ENCODE peak calls at places on chromosomes 5 and 9, in four cellular contexts. E is NCI-H1092, G is fibroblast of the aortic adventitia, W is endothelial cell. X is an unnamed sample.
A peak's percentile ranks its signal among the peaks of the same experiment; 100 is the strongest.

GRCh38 chr5:175842947-175843793 is 28.2 kb upstream of the CPLX2 start:
- DNase-seq in G (peak; percentile 30), W (no peak), E (no peak), X (peak; percentile 96)

GRCh38 chr9:69655065-69655464 is 17.1 kb downstream of the APBA1 start:
- DNase-seq in E (no peak), G (no peak), W (no peak), X (no peak)

GRCh38 chr9:127341152-127341551 is 55.8 kb upstream of the SLC2A8 start:
- DNase-seq in W (no peak), G (no peak), E (no peak), X (no peak)

GRCh38 chr5:142816577-142816976 is 46.4 kb downstream of the ARHGAP26 start:
- DNase-seq in E (no peak), W (no peak), G (peak; percentile 17), X (peak; percentile 56)

GRCh38 chr5:50745221-50745620 is 78.8 kb downstream of the PARP8 start:
- DNase-seq in G (no peak), E (no peak), W (no peak), X (no peak)

GRCh38 chr9:134367796-134368490 is 41.7 kb downstream of the RXRA start:
- DNase-seq in W (no peak), G (no peak), E (no peak), X (no peak)

GRCh38 chr5:172820046-172820767 is 13.8 kb upstream of the ERGIC1 start:
- DNase-seq in E (no peak), W (no peak), G (peak; percentile 52), X (no peak)

GRCh38 chr9:133949486-133950061 is 42.5 kb downstream of the VAV2 start:
- DNase-seq in W (no peak), E (no peak), G (no peak), X (no peak)

GRCh38 chr9:120925535-120926396 is 830 bp downstream of the TRAF1 start:
- DNase-seq in E (no peak), G (peak; percentile 93), W (no peak), X (peak; percentile 63)

GRCh38 chr5:67196537-67197059 is at the start of gene CD180:
- DNase-seq in W (no peak), E (no peak), G (peak; percentile 59), X (no peak)

GRCh38 chr5:67414712-67415111 is 218.1 kb upstream of the CD180 start:
- DNase-seq in E (no peak), W (no peak), G (peak; percentile 70), X (no peak)

GRCh38 chr9:112078432-112078831 is 96.7 kb downstream of the SUSD1 start:
- DNase-seq in G (no peak), E (no peak), W (no peak), X (no peak)

GRCh38 chr9:96394832-96395496 is 11.5 kb upstream of the SLC35D2 start:
- DNase-seq in W (no peak), G (no peak), E (no peak), X (no peak)

GRCh38 chr5:10607666-10608442 is 44.0 kb downstream of the ANKRD33B start:
- DNase-seq in G (peak; percentile 73), E (no peak), W (no peak), X (peak; percentile 74)

GRCh38 chr5:178241259-178241658 is 8.7 kb upstream of the PHYKPL start:
- DNase-seq in E (no peak), W (no peak), G (no peak), X (no peak)

GRCh38 chr9:79663878-79664277 is 92.1 kb downstream of the TLE4 start:
- DNase-seq in W (no peak), G (no peak), E (no peak), X (peak; percentile 14)

GRCh38 chr9:131483319-131484050 is 19.2 kb upstream of the POMT1 start:
- DNase-seq in G (no peak), E (no peak), W (no peak), X (no peak)

GRCh38 chr5:136810198-136810823 is 445.0 kb upstream of the TRPC7 start:
- DNase-seq in W (no peak), E (no peak), G (peak; percentile 82), X (peak; percentile 58)

GRCh38 chr9:96874947-96875459 is 20.7 kb upstream of the ZNF782 start:
- DNase-seq in W (no peak), G (no peak), E (no peak), X (no peak)

GRCh38 chr5:23457780-23458179 is 49.6 kb upstream of the PRDM9 start:
- DNase-seq in W (no peak), E (no peak), G (no peak), X (no peak)

GRCh38 chr5:147509710-147510651 is at the start of gene DPYSL3:
- DNase-seq in E (peak; percentile 64), W (peak; percentile 74), G (peak; percentile 84), X (peak; percentile 82)

GRCh38 chr5:66653380-66653779 is 57.2 kb downstream of the MAST4 start:
- DNase-seq in G (peak; percentile 74), E (no peak), W (no peak), X (peak; percentile 58)

GRCh38 chr9:14151451-14151850 is 162.5 kb downstream of the NFIB start:
- DNase-seq in E (no peak), W (no peak), G (peak; percentile 39), X (no peak)

GRCh38 chr5:141430332-141431113 is at the start of gene PCDHGA12:
- DNase-seq in E (no peak), W (no peak), G (peak; percentile 97), X (peak; percentile 92)

GRCh38 chr9:101465330-101465915 is 29.8 kb upstream of the ALDOB start:
- DNase-seq in E (peak; percentile 17), W (no peak), G (peak; percentile 82), X (peak; percentile 67)

GRCh38 chr5:59529286-59529685 is 364.2 kb downstream of the PDE4D start:
- DNase-seq in G (no peak), W (no peak), E (no peak), X (no peak)

GRCh38 chr5:151451626-151452520 is 4.5 kb downstream of the SLC36A1 start:
- DNase-seq in W (no peak), E (no peak), G (no peak), X (peak; percentile 50)

GRCh38 chr5:14593326-14594036 is 11.9 kb downstream of the OTULINL start:
- DNase-seq in E (no peak), W (no peak), G (no peak), X (peak; percentile 16)

GRCh38 chr5:81393783-81394718 is at the start of gene ACOT12:
- DNase-seq in G (peak; percentile 16), W (peak; percentile 35), E (peak; percentile 1), X (peak; percentile 51)

GRCh38 chr9:86043586-86043985 is 55.8 kb downstream of the GOLM1 start:
- DNase-seq in G (no peak), W (no peak), E (no peak), X (no peak)

GRCh38 chr5:121816164-121816563 is 35.5 kb upstream of the FTMT start:
- DNase-seq in E (no peak), W (no peak), G (no peak), X (no peak)

GRCh38 chr9:115015018-115015635 is 84.7 kb upstream of the TNFSF8 start:
- DNase-seq in E (no peak), G (peak; percentile 77), W (peak; percentile 62), X (peak; percentile 79)

GRCh38 chr9:131500377-131500776 is 2.3 kb upstream of the POMT1 start:
- DNase-seq in W (no peak), G (no peak), E (no peak), X (no peak)

GRCh38 chr5:144150996-144151395 is 19.5 kb downstream of the YIPF5 start:
- DNase-seq in E (no peak), G (peak; percentile 21), W (no peak), X (no peak)

GRCh38 chr9:124343533-124344290 is 71.5 kb downstream of the PSMB7 start:
- DNase-seq in W (no peak), G (no peak), E (no peak), X (no peak)

GRCh38 chr5:138054863-138055558 is 22.1 kb upstream of the FAM13B start:
- DNase-seq in G (no peak), E (no peak), W (no peak), X (no peak)

GRCh38 chr9:134307223-134307600 is 19.0 kb upstream of the RXRA start:
- DNase-seq in E (no peak), W (no peak), G (no peak), X (no peak)

GRCh38 chr5:17810734-17811133 is 176.5 kb downstream of the TAF11L14 start:
- DNase-seq in G (no peak), E (no peak), W (no peak), X (no peak)

GRCh38 chr9:1049641-1050040 is 516 bp upstream of the DMRT2 start:
- DNase-seq in W (no peak), E (no peak), G (no peak), X (no peak)